ENCODE peak calls at places on chromosome 14, in ten cellular contexts. D is activated CD4-positive, alpha-beta T cell treated with anti-CD3 and anti-CD28 coated beads, Interleukin-2, amount 10 ng/mL, durations not matched to agents 7 days and 5 days; F is left cardiac atrium; U is upper lobe of right lung; J is Caki2; B is NCI-H146; T is activated CD8-positive, alpha-beta T cell treated with anti-CD3 and anti-CD28 coated beads, Interleukin-2, amount 10 ng/mL, durations not matched to agents 7 days and 5 days; S is left ventricle myocardium inferior; V is hypothalamus; K is GDM1. N is an unnamed sample.

GRCh38 chr14:92760524-92760805 is 12.0 kb upstream of the LGMN start:
- DNase-seq in D (no peak), F (no peak), U (peak), J (no peak), B (no peak), T (no peak), S (no peak), V (no peak), K (no peak), N (no peak)

GRCh38 chr14:29927596-29928341 is at the start of gene PRKD1:
- DNase-seq in D (no peak), F (peak), U (peak), J (peak), B (peak), T (no peak), S (peak), V (peak), K (no peak), N (peak)

GRCh38 chr14:37196604-37197420 is 925 bp upstream of the MIPOL1 start:
- DNase-seq in D (no peak), F (no peak), U (no peak), J (no peak), B (no peak), T (no peak), S (no peak), V (no peak), K (no peak), N (no peak)

GRCh38 chr14:35384386-35385041 is 20.0 kb downstream of the NFKBIA start:
- DNase-seq in D (no peak), F (peak), U (no peak), J (peak), B (no peak), T (no peak), S (peak), V (no peak), K (no peak), N (no peak)

GRCh38 chr14:74326369-74327152 is 21.7 kb upstream of the VRTN start:
- DNase-seq in D (no peak), F (no peak), U (peak), J (no peak), B (peak), T (no peak), S (no peak), V (no peak), K (no peak), N (no peak)

GRCh38 chr14:44316647-44317432 is 190.2 kb downstream of the FSCB start:
- DNase-seq in D (no peak), F (no peak), U (no peak), J (peak), B (peak), T (no peak), S (no peak), V (no peak), K (no peak), N (no peak)

GRCh38 chr14:62661818-62662217 is 383.4 kb downstream of the KCNH5 start:
- DNase-seq in D (no peak), F (no peak), U (no peak), J (no peak), B (no peak), T (no peak), S (no peak), V (no peak), K (no peak), N (no peak)

GRCh38 chr14:64409509-64409908 is 21.4 kb downstream of the MTHFD1 start:
- DNase-seq in D (no peak), F (no peak), U (no peak), J (no peak), B (no peak), T (no peak), S (no peak), V (no peak), K (no peak), N (no peak)

GRCh38 chr14:51087024-51087423 is 7.9 kb downstream of the TRIM9 start:
- DNase-seq in D (no peak), F (no peak), U (no peak), J (peak), B (peak), T (no peak), S (peak), V (no peak), K (no peak), N (no peak)

GRCh38 chr14:74638970-74639369 is 26.9 kb upstream of the LTBP2 start:
- DNase-seq in D (no peak), F (no peak), U (no peak), J (no peak), B (no peak), T (no peak), S (no peak), V (no peak), K (no peak), N (no peak)

GRCh38 chr14:105168496-105168978 is at the start of gene JAG2:
- DNase-seq in D (peak), F (peak), U (peak), J (no peak), B (peak), T (peak), S (peak), V (peak), K (peak), N (peak)

GRCh38 chr14:50964683-50965390 is 20.6 kb upstream of the PYGL start:
- DNase-seq in D (no peak), F (peak), U (no peak), J (peak), B (no peak), T (no peak), S (no peak), V (no peak), K (no peak), N (no peak)

GRCh38 chr14:84351646-84352045 is 1178.3 kb upstream of the FLRT2 start:
- DNase-seq in D (no peak), F (no peak), U (no peak), J (no peak), B (no peak), T (no peak), S (no peak), V (no peak), K (no peak), N (no peak)

GRCh38 chr14:99601301-99601945 is 2.6 kb downstream of the CCDC85C start:
- DNase-seq in D (no peak), F (no peak), U (no peak), J (no peak), B (no peak), T (no peak), S (no peak), V (no peak), K (no peak), N (peak)

GRCh38 chr14:104253901-104254353 is 115.5 kb downstream of the KIF26A start:
- DNase-seq in D (no peak), F (no peak), U (no peak), J (no peak), B (no peak), T (no peak), S (no peak), V (no peak), K (no peak), N (no peak)

GRCh38 chr14:55881577-55882241 is 236.5 kb upstream of the PELI2 start:
- DNase-seq in D (no peak), F (no peak), U (no peak), J (peak), B (no peak), T (no peak), S (no peak), V (no peak), K (no peak), N (no peak)

GRCh38 chr14:36665887-36666415 is 4.3 kb downstream of the PAX9 start:
- DNase-seq in D (no peak), F (no peak), U (no peak), J (no peak), B (peak), T (no peak), S (no peak), V (no peak), K (no peak), N (no peak)

GRCh38 chr14:65434216-65434850 is 21.8 kb downstream of the FUT8 start:
- DNase-seq in D (no peak), F (no peak), U (no peak), J (no peak), B (no peak), T (no peak), S (no peak), V (no peak), K (no peak), N (no peak)

GRCh38 chr14:80944861-80945617 is 3.5 kb upstream of the CEP128 start:
- DNase-seq in D (no peak), F (no peak), U (no peak), J (no peak), B (no peak), T (no peak), S (no peak), V (no peak), K (no peak), N (no peak)

GRCh38 chr14:96824283-96824682 is 27.1 kb downstream of the VRK1 start:
- DNase-seq in D (no peak), F (no peak), U (no peak), J (no peak), B (no peak), T (no peak), S (no peak), V (no peak), K (no peak), N (no peak)

GRCh38 chr14:54894995-54895394 is 7.6 kb downstream of the GCH1 start:
- DNase-seq in D (no peak), F (no peak), U (no peak), J (no peak), B (no peak), T (no peak), S (no peak), V (no peak), K (no peak), N (no peak)

GRCh38 chr14:91580886-91581615 is 70.9 kb upstream of the PPP4R3A start:
- DNase-seq in D (no peak), F (no peak), U (no peak), J (no peak), B (no peak), T (no peak), S (no peak), V (no peak), K (no peak), N (no peak)

GRCh38 chr14:30223385-30223785 is 295.7 kb upstream of the PRKD1 start:
- DNase-seq in D (no peak), F (peak), U (peak), J (peak), B (peak), T (no peak), S (peak), V (no peak), K (no peak), N (no peak)

GRCh38 chr14:68318788-68319187 is 474.1 kb downstream of the ZFP36L1 start:
- DNase-seq in D (no peak), F (no peak), U (no peak), J (peak), B (no peak), T (no peak), S (no peak), V (no peak), K (no peak), N (no peak)

GRCh38 chr14:50232276-50232642 is 881 bp upstream of the SOS2 start:
- DNase-seq in D (no peak), F (no peak), U (no peak), J (no peak), B (peak), T (no peak), S (no peak), V (no peak), K (no peak), N (no peak)

GRCh38 chr14:94356379-94357056 is 31.9 kb downstream of the SERPINA1 start:
- DNase-seq in D (peak), F (no peak), U (no peak), J (no peak), B (no peak), T (no peak), S (no peak), V (no peak), K (no peak), N (no peak)

GRCh38 chr14:89678715-89679220 is 261.7 kb upstream of the FOXN3 start:
- DNase-seq in D (no peak), F (no peak), U (no peak), J (no peak), B (no peak), T (no peak), S (no peak), V (no peak), K (no peak), N (no peak)

GRCh38 chr14:31880935-31881334 is 196.2 kb upstream of the ARHGAP5 start:
- DNase-seq in D (no peak), F (no peak), U (no peak), J (peak), B (no peak), T (no peak), S (no peak), V (no peak), K (no peak), N (no peak)

GRCh38 chr14:31084385-31084784 is 58.2 kb upstream of the STRN3 start:
- DNase-seq in D (no peak), F (no peak), U (no peak), J (no peak), B (no peak), T (no peak), S (no peak), V (no peak), K (no peak), N (no peak)

GRCh38 chr14:77475432-77476115 is 17.7 kb downstream of the AHSA1 start:
- DNase-seq in D (no peak), F (no peak), U (peak), J (no peak), B (no peak), T (no peak), S (no peak), V (no peak), K (no peak), N (no peak)